ENCODE peak calls at places on chromosomes 11 and 22, in six cellular contexts. J, L, Z, S, Y and T are unnamed samples.

GRCh38 chr11:3056296-3057068 is 741 bp downstream of the CARS1 start:
- DNase-seq in J (no peak), Z (no peak), Y (no peak), S (peak), L (peak), T (no peak)

GRCh38 chr11:75151346-75152047 is 590 bp downstream of the SLCO2B1 start:
- DNase-seq in S (no peak), J (no peak), Y (no peak), Z (no peak), L (no peak), T (no peak)

GRCh38 chr22:21837184-21837979 is 30.1 kb downstream of the MAPK1 start:
- DNase-seq in Z (peak), L (no peak), J (no peak), Y (no peak), S (peak), T (no peak)

GRCh38 chr11:34149786-34150185 is 44.4 kb downstream of the NAT10 start:
- DNase-seq in L (no peak), J (no peak), S (peak), Z (no peak), Y (no peak), T (no peak)

GRCh38 chr11:117843666-117844484 is 19.3 kb upstream of the FXYD2 start:
- DNase-seq in Y (peak), L (peak), S (peak), J (no peak), Z (peak), T (peak)

GRCh38 chr11:3947084-3947483 is 91.6 kb downstream of the STIM1 start:
- DNase-seq in L (no peak), S (peak), Z (no peak), J (peak), Y (peak), T (no peak)

GRCh38 chr11:64675417-64676252 is 47.4 kb downstream of the NRXN2 start:
- DNase-seq in J (no peak), Z (peak), L (no peak), Y (no peak), S (peak), T (no peak)

GRCh38 chr22:25492950-25493790 is 71.3 kb upstream of the GRK3 start:
- DNase-seq in Y (no peak), J (no peak), S (no peak), L (no peak), Z (no peak), T (no peak)

GRCh38 chr11:103624708-103625623 is 411.5 kb upstream of the DDI1 start:
- DNase-seq in Z (peak), J (no peak), L (no peak), S (peak), Y (no peak), T (no peak)

GRCh38 chr11:89516496-89516895 is 25.3 kb upstream of the NOX4 start:
- DNase-seq in L (no peak), Z (no peak), S (no peak), J (no peak), Y (no peak), T (no peak)

GRCh38 chr11:119085523-119085878 is 820 bp downstream of the HMBS start:
- DNase-seq in Z (no peak), J (no peak), L (peak), Y (no peak), S (no peak), T (no peak)

GRCh38 chr11:65861533-65862183 is 1.4 kb downstream of the MUS81 start:
- DNase-seq in Y (no peak), Z (no peak), S (no peak), J (no peak), L (no peak), T (no peak)

GRCh38 chr22:25698986-25699385 is 43.0 kb upstream of the MYO18B start:
- DNase-seq in Z (no peak), S (no peak), J (no peak), L (no peak), Y (no peak), T (no peak)

GRCh38 chr11:120752668-120753067 is 241.1 kb downstream of the GRIK4 start:
- DNase-seq in S (no peak), Y (no peak), J (no peak), Z (no peak), L (no peak), T (no peak)

GRCh38 chr11:15884792-15885540 is 471.4 kb downstream of the SOX6 start:
- DNase-seq in S (no peak), Z (no peak), Y (no peak), L (no peak), J (no peak), T (no peak)

GRCh38 chr11:71563401-71563800 is 2.0 kb upstream of the KRTAP5-10 start:
- DNase-seq in J (no peak), S (peak), Z (no peak), Y (no peak), L (peak), T (no peak)

GRCh38 chr11:118618991-118619375 is 11.6 kb downstream of the PHLDB1 start:
- DNase-seq in Y (no peak), S (peak), J (no peak), L (no peak), Z (peak), T (no peak)

GRCh38 chr11:13269775-13270174 is 7.8 kb upstream of the BMAL1 start:
- DNase-seq in S (peak), Z (no peak), L (no peak), J (no peak), Y (no peak), T (no peak)

GRCh38 chr11:72113170-72113808 is 794 bp upstream of the ANAPC15 start:
- DNase-seq in J (no peak), L (no peak), Y (no peak), S (peak), Z (no peak), T (no peak)

GRCh38 chr22:46833228-46833627 is 70.8 kb downstream of the TBC1D22A start:
- DNase-seq in Z (no peak), S (no peak), Y (no peak), J (no peak), L (no peak), T (no peak)

GRCh38 chr22:34975721-34976120 is 90.2 kb upstream of the ISX start:
- DNase-seq in L (no peak), Z (no peak), Y (no peak), J (no peak), S (no peak), T (no peak)

GRCh38 chr11:926341-926916 is 759 bp downstream of the AP2A2 start:
- DNase-seq in Z (peak), Y (no peak), J (no peak), L (no peak), S (peak), T (no peak)

GRCh38 chr11:72411623-72412532 is 22.5 kb downstream of the CLPB start:
- DNase-seq in Z (no peak), J (no peak), L (no peak), Y (no peak), S (no peak), T (no peak)

GRCh38 chr11:6390718-6391547 is 659 bp downstream of the SMPD1 start:
- DNase-seq in Z (no peak), S (no peak), Y (no peak), L (no peak), J (no peak), T (no peak)

GRCh38 chr11:116869610-116870009 is 32.2 kb upstream of the APOA1 start:
- DNase-seq in L (no peak), Z (no peak), J (no peak), Y (no peak), S (no peak), T (no peak)

GRCh38 chr11:28834877-28835276 is 726.7 kb downstream of the METTL15 start:
- DNase-seq in L (no peak), Z (peak), J (no peak), Y (no peak), S (peak), T (no peak)

GRCh38 chr22:23912293-23912903 is 18.2 kb downstream of the MIF start:
- DNase-seq in S (no peak), Y (no peak), Z (no peak), J (no peak), L (no peak), T (no peak)

GRCh38 chr22:39081557-39081956 is 4.5 kb downstream of the APOBEC3G start:
- DNase-seq in J (no peak), S (no peak), L (no peak), Z (no peak), Y (no peak), T (no peak)

GRCh38 chr22:29528144-29528543 is 25.4 kb downstream of the THOC5 start:
- DNase-seq in J (no peak), L (no peak), Y (no peak), Z (no peak), S (no peak), T (no peak)

GRCh38 chr22:41908409-41909289 is 6.2 kb downstream of the SHISA8 start:
- DNase-seq in S (no peak), Z (no peak), J (no peak), Y (no peak), L (no peak), T (no peak)